ENCODE peak calls at places on chromosomes 5 and 9, in four cellular contexts. One of them, this sample, is unnamed.

GRCh38 chr9:35163413-35163812 is 1.6 kb downstream of the UNC13B start:
- DNase-seq in psoas muscle: no peak
- DNase-seq in fibroblast of pulmonary artery: no peak
- DNase-seq in A549: no peak
- DNase-seq in this sample: no peak

GRCh38 chr5:10387690-10388089 is 34.2 kb downstream of the MARCHF6 start:
- DNase-seq in psoas muscle: no peak
- DNase-seq in A549: no peak
- DNase-seq in fibroblast of pulmonary artery: peak; percentile 58
- DNase-seq in this sample: peak; percentile 70

GRCh38 chr9:124594673-124595072 is 87.5 kb upstream of the NR5A1 start:
- DNase-seq in psoas muscle: no peak
- DNase-seq in A549: no peak
- DNase-seq in fibroblast of pulmonary artery: no peak
- DNase-seq in this sample: no peak

GRCh38 chr5:81398741-81399140 is 4.8 kb upstream of the ACOT12 start:
- DNase-seq in fibroblast of pulmonary artery: no peak
- DNase-seq in psoas muscle: no peak
- DNase-seq in A549: no peak
- DNase-seq in this sample: no peak

GRCh38 chr5:151086905-151087360 is 6.1 kb upstream of the TNIP1 start:
- DNase-seq in A549: no peak
- DNase-seq in fibroblast of pulmonary artery: no peak
- DNase-seq in psoas muscle: no peak
- DNase-seq in this sample: peak; percentile 56

GRCh38 chr5:534743-535671 is 10.8 kb upstream of the SLC9A3 start:
- DNase-seq in fibroblast of pulmonary artery: no peak
- DNase-seq in psoas muscle: peak; percentile 9
- DNase-seq in A549: no peak
- DNase-seq in this sample: no peak

GRCh38 chr9:135561391-135562234 is at the start of gene PAEP:
- DNase-seq in A549: no peak
- DNase-seq in fibroblast of pulmonary artery: peak; percentile 22
- DNase-seq in psoas muscle: no peak
- DNase-seq in this sample: no peak

GRCh38 chr9:83937861-83938455 is 16.7 kb upstream of the KIF27 start:
- DNase-seq in psoas muscle: no peak
- DNase-seq in fibroblast of pulmonary artery: peak; percentile 80
- DNase-seq in A549: peak; percentile 56
- DNase-seq in this sample: peak; percentile 81

GRCh38 chr9:135616621-135617537 is 22.5 kb downstream of the GLT6D1 start:
- DNase-seq in fibroblast of pulmonary artery: no peak
- DNase-seq in psoas muscle: no peak
- DNase-seq in A549: no peak
- DNase-seq in this sample: no peak

GRCh38 chr5:68007446-68007845 is 208.1 kb upstream of the PIK3R1 start:
- DNase-seq in psoas muscle: peak; percentile 61
- DNase-seq in A549: no peak
- DNase-seq in fibroblast of pulmonary artery: peak; percentile 93
- DNase-seq in this sample: peak; percentile 94

GRCh38 chr5:74326571-74327338 is 313.8 kb downstream of the ENC1 start:
- DNase-seq in A549: peak; percentile 65
- DNase-seq in fibroblast of pulmonary artery: peak; percentile 92
- DNase-seq in psoas muscle: no peak
- DNase-seq in this sample: peak; percentile 87

GRCh38 chr5:139273572-139274264 is 19.8 kb upstream of the MATR3 start:
- DNase-seq in A549: peak; percentile 93
- DNase-seq in psoas muscle: peak; percentile 89
- DNase-seq in fibroblast of pulmonary artery: peak; percentile 86
- DNase-seq in this sample: peak; percentile 90

DNA sequence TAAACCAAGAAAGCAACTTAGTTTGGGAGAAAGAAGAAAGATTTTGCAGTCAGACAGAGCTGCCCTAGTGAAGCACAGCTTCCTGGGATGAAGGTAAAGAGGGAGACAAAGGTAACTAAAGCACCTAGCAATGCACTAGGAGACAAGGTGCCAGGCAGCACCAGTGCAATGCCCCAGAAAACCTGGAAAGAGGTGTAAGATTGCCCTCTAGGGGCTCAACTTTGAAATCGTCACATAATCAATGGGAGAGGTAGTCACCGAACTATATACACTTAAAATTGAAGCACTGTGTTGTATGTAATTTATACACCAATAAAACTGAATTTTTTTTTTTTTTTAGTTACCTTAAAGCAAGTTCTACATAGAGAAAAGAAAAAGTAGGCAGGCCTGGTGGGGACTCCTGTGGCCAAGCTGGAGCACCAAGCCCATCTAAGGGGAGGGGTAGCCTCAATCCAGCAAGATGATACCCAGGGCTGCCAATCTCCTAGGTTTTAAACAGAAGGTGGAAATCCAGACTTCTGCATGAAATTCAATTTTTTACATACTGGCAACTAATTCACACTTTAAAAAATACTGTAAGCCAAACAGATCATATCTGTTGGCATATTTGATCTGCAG is 48.2 kb downstream of the CDK5RAP2 start:
- DNase-seq in psoas muscle: no peak
- DNase-seq in fibroblast of pulmonary artery: peak; percentile 56
- DNase-seq in A549: peak; percentile 55
- DNase-seq in this sample: peak; percentile 55
- TF ChIP-seq CTCF in psoas muscle: peak; percentile 42
- TF ChIP-seq CTCF in fibroblast of pulmonary artery: peak; percentile 59
- TF ChIP-seq CTCF in A549: peak; percentile 72
- TF ChIP-seq CTCF in this sample: peak; percentile 44

GRCh38 chr5:32014345-32014744 is 159.8 kb downstream of the GOLPH3 start:
- DNase-seq in psoas muscle: no peak
- DNase-seq in fibroblast of pulmonary artery: no peak
- DNase-seq in A549: no peak
- DNase-seq in this sample: no peak

GRCh38 chr5:32020971-32021370 is 153.1 kb downstream of the GOLPH3 start:
- DNase-seq in A549: no peak
- DNase-seq in fibroblast of pulmonary artery: no peak
- DNase-seq in psoas muscle: no peak
- DNase-seq in this sample: no peak

GRCh38 chr5:32018476-32019436 is 155.4 kb downstream of the GOLPH3 start:
- DNase-seq in fibroblast of pulmonary artery: no peak
- DNase-seq in A549: no peak
- DNase-seq in psoas muscle: no peak
- DNase-seq in this sample: peak; percentile 20

GRCh38 chr5:32020271-32020670 is 153.8 kb downstream of the GOLPH3 start:
- DNase-seq in psoas muscle: no peak
- DNase-seq in A549: no peak
- DNase-seq in fibroblast of pulmonary artery: no peak
- DNase-seq in this sample: no peak

DNA sequence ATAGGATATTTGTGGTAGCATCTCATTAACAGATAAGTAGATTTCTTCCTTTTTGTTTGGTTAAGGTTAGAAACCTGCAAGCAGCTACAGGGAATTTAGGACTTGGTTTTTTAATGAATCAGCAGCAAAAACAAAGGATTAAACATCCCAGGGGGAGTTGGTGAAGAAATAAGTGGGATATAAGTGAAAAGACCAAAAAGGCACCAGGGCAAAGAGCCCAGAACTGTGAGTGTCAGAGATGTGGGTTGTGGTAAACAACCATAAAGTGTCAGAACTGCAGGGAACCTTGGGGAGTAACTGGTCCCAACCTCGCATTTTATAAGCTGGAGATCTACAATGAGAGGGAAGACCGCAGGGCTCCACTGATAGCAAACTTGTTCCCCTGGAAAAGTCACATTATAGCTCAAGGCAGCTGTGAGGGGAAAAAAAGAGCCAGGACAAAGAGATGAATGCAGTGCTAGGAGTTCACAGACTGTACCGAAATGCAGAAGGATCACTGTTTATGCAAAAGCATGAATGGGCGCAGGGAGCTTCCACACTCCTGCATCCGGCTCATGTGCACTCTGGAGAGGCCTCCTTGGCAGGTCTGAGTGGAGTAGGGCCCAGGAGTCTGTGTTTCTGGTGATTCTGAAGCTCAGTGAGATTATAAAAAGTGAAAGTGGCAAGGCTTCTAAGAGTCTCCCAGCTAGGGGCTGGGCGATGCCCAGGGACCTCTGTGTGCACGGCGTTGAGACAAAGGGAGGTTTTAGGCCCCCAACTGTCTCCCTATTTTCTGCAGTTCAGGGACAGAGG is 156.3 kb downstream of the GOLPH3 start:
- DNase-seq in A549: no peak
- DNase-seq in fibroblast of pulmonary artery: peak; percentile 66
- DNase-seq in psoas muscle: no peak
- DNase-seq in this sample: peak; percentile 69
- H3K4me3 ChIP-seq in A549: no peak overlapping the region
- H3K4me3 ChIP-seq in fibroblast of pulmonary artery: no peak overlapping the region
- H3K4me3 ChIP-seq in psoas muscle: no peak overlapping the region
- H3K4me3 ChIP-seq in this sample: no peak overlapping the region

DNA sequence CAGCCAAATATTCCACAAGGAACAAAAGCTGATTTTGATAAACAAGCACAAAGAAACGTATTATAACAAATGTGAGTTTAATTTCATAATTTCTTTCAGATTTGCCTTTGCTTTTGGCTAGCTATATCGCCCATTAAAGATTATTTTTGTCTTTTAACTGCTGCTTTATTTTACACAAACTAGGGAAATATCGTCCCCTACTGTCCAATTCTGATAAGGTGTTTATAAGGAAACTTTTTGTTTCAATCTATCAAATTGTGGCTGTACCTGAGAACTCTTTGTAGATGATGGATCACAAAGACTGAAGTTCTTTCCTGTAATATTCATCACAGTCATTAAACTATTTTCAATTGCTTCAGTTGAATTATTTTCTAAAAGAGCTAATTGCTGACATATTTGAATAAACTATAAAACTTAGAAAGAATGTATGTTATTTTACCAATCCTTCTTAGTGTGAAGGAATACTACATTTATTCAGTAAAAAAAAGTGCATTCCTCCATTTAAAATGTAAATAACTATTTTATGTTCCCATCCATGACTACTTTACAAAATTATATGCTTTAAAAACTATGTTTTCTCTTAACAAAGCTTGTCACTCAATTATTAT is 431.3 kb upstream of the ITGA1 start:
- DNase-seq in fibroblast of pulmonary artery: peak; percentile 10
- DNase-seq in psoas muscle: no peak
- DNase-seq in A549: no peak
- DNase-seq in this sample: peak; percentile 28
- TF ChIP-seq CTCF in fibroblast of pulmonary artery: peak; percentile 56
- TF ChIP-seq CTCF in psoas muscle: peak; percentile 30
- TF ChIP-seq CTCF in A549: peak; percentile 50
- TF ChIP-seq CTCF in this sample: peak; percentile 62

GRCh38 chr9:118000581-118000980 is 296.4 kb downstream of the TLR4 start:
- DNase-seq in psoas muscle: no peak
- DNase-seq in A549: no peak
- DNase-seq in fibroblast of pulmonary artery: no peak
- DNase-seq in this sample: no peak

GRCh38 chr9:118003240-118003639 is 299.0 kb downstream of the TLR4 start:
- DNase-seq in A549: no peak
- DNase-seq in fibroblast of pulmonary artery: no peak
- DNase-seq in psoas muscle: no peak
- DNase-seq in this sample: no peak
- H3K4me3 ChIP-seq in A549: no peak overlapping the region
- H3K4me3 ChIP-seq in fibroblast of pulmonary artery: no peak overlapping the region
- H3K4me3 ChIP-seq in psoas muscle: no peak overlapping the region
- H3K4me3 ChIP-seq in this sample: no peak overlapping the region

GRCh38 chr5:170070556-170071412 is 34.9 kb upstream of the FOXI1 start:
- DNase-seq in psoas muscle: no peak
- DNase-seq in fibroblast of pulmonary artery: peak; percentile 54
- DNase-seq in A549: peak; percentile 52
- DNase-seq in this sample: peak; percentile 59
- TF ChIP-seq CTCF in psoas muscle: peak; percentile 21
- TF ChIP-seq CTCF in fibroblast of pulmonary artery: peak; percentile 76
- TF ChIP-seq CTCF in A549: peak; percentile 77
- TF ChIP-seq CTCF in this sample: peak; percentile 91

GRCh38 chr9:25427290-25427689 is 251.0 kb downstream of the TUSC1 start:
- DNase-seq in psoas muscle: no peak
- DNase-seq in A549: no peak
- DNase-seq in fibroblast of pulmonary artery: no peak
- DNase-seq in this sample: no peak

GRCh38 chr9:25418974-25419373 is 259.3 kb downstream of the TUSC1 start:
- DNase-seq in psoas muscle: no peak
- DNase-seq in A549: no peak
- DNase-seq in fibroblast of pulmonary artery: peak; percentile 3
- DNase-seq in this sample: no peak

GRCh38 chr9:25415723-25416122 is 262.5 kb downstream of the TUSC1 start:
- DNase-seq in fibroblast of pulmonary artery: no peak
- DNase-seq in psoas muscle: no peak
- DNase-seq in A549: no peak
- DNase-seq in this sample: no peak

GRCh38 chr9:25421560-25421959 is 256.7 kb downstream of the TUSC1 start:
- DNase-seq in psoas muscle: no peak
- DNase-seq in A549: no peak
- DNase-seq in fibroblast of pulmonary artery: no peak
- DNase-seq in this sample: no peak
- H3K4me3 ChIP-seq in psoas muscle: no peak overlapping the region
- H3K4me3 ChIP-seq in A549: no peak overlapping the region
- H3K4me3 ChIP-seq in fibroblast of pulmonary artery: no peak overlapping the region
- H3K4me3 ChIP-seq in this sample: no peak overlapping the region

GRCh38 chr9:127283917-127284316 is 19.3 kb downstream of the GARNL3 start:
- DNase-seq in A549: peak; percentile 7
- DNase-seq in fibroblast of pulmonary artery: peak; percentile 61
- DNase-seq in psoas muscle: peak; percentile 28
- DNase-seq in this sample: peak; percentile 68
- TF ChIP-seq CTCF in A549: peak; percentile 54
- TF ChIP-seq CTCF in fibroblast of pulmonary artery: peak; percentile 51
- TF ChIP-seq CTCF in psoas muscle: peak; percentile 41
- TF ChIP-seq CTCF in this sample: peak; percentile 48

This sample was measured in cardiac fibroblast.